ENCODE peak calls at places on chromosomes 4 and X, in seven cellular contexts. B, H, N, V, K, Y and C are unnamed samples.
A peak's percentile ranks its signal among the peaks of the same experiment; 100 is the strongest.

GRCh38 chr4:154088741-154089140 is 299.9 kb upstream of the SFRP2 start:
- DNase-seq in B (no peak), H (no peak), N (no peak), V (no peak), K (no peak), Y (no peak), C (no peak)

GRCh38 chr4:111064342-111064993 is 441.6 kb upstream of the PITX2 start:
- DNase-seq in B (peak; percentile 0), H (no peak), N (peak; percentile 22), V (no peak), K (peak; percentile 41), Y (peak; percentile 57), C (no peak)

GRCh38 chr4:103019319-103020124 is at the start of gene SLC9B1:
- DNase-seq in B (peak; percentile 100), H (peak; percentile 97), N (peak; percentile 98), V (peak; percentile 77), K (peak; percentile 95), Y (peak; percentile 97), C (peak; percentile 98)

GRCh38 chr4:42719257-42719656 is 62.4 kb upstream of the ATP8A1 start:
- DNase-seq in B (no peak), H (no peak), N (no peak), V (no peak), K (no peak), Y (no peak), C (no peak)

GRCh38 chrX:65677954-65678469 is 10.6 kb downstream of the MSN start:
- DNase-seq in B (peak; percentile 93), H (no peak), N (no peak), V (no peak), K (peak; percentile 91), Y (peak; percentile 94), C (no peak)

GRCh38 chrX:53357799-53358530 is 64.5 kb downstream of the SMC1A start:
- DNase-seq in B (peak; percentile 76), H (no peak), N (peak; percentile 78), V (peak; percentile 36), K (no peak), Y (peak; percentile 48), C (no peak)

GRCh38 chrX:97330150-97330549 is 446.4 kb downstream of the RPA4 start:
- DNase-seq in B (no peak), H (no peak), N (no peak), V (no peak), K (no peak), Y (no peak), C (no peak)

GRCh38 chr4:169311643-169312365 is 41.0 kb upstream of the SH3RF1 start:
- DNase-seq in B (peak; percentile 81), H (peak; percentile 45), N (peak; percentile 94), V (peak; percentile 51), K (peak; percentile 53), Y (peak; percentile 59), C (peak; percentile 62)

GRCh38 chrX:114599305-114599704 is 15.4 kb downstream of the HTR2C start:
- DNase-seq in B (no peak), H (no peak), N (no peak), V (no peak), K (peak; percentile 20), Y (no peak), C (no peak)

GRCh38 chr4:107863850-107864371 is 39.2 kb downstream of the SGMS2 start:
- DNase-seq in B (peak; percentile 55), H (peak; percentile 74), N (no peak), V (no peak), K (peak; percentile 72), Y (peak; percentile 51), C (peak; percentile 47)

GRCh38 chr4:88753658-88754431 is 56.2 kb upstream of the NAP1L5 start:
- DNase-seq in B (no peak), H (no peak), N (no peak), V (no peak), K (no peak), Y (no peak), C (no peak)

DNA sequence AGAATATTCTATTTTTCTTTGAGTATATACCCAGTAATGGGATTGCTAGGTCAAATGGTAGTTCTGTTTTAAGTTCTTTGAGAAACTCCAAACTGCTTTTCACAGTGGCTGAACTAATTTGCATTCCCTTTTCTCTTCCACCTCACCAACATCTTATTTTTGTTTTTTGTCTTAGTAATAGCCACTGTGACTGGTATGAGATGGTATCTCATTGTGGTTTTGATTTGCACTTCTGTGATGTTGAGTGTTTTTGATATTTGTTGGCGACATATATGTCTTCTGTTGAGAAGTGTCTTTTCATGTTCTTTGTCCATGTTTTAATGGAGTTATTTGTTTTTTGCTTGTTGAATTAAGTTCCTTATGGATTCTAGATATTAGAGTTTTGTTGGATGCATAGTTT is 24.4 kb downstream of the AIMP1 start:
- DNase-seq in B (no peak), H (no peak), N (no peak), V (no peak), K (no peak), Y (no peak), C (no peak)
- H3K36me3 ChIP-seq in B (peaks cover 18% of the 10 kb centered on the region), H (no peaks in the 10 kb centered on the region), N (peaks cover 15% of the 10 kb centered on the region), V (peaks cover 59% of the 10 kb centered on the region), K (peaks cover 32% of the 10 kb centered on the region), Y (peaks cover 15% of the 10 kb centered on the region), C (no peaks in the 10 kb centered on the region)

GRCh38 chrX:17375631-17376380 is 806 bp downstream of the NHS start:
- DNase-seq in B (peak; percentile 43), H (no peak), N (peak; percentile 36), V (peak; percentile 64), K (peak; percentile 43), Y (peak; percentile 22), C (peak; percentile 53)

GRCh38 chrX:17377047-17377692 is 2.2 kb downstream of the NHS start:
- DNase-seq in B (peak; percentile 38), H (peak; percentile 38), N (peak; percentile 60), V (peak; percentile 46), K (no peak), Y (peak; percentile 61), C (peak; percentile 58)

GRCh38 chrX:17375361-17375630 is 296 bp downstream of the NHS start:
- DNase-seq in B (no peak), H (peak; percentile 19), N (no peak), V (no peak), K (no peak), Y (no peak), C (no peak)

GRCh38 chrX:17377795-17378194 is 2.8 kb downstream of the NHS start:
- DNase-seq in B (no peak), H (no peak), N (no peak), V (no peak), K (no peak), Y (no peak), C (no peak)

GRCh38 chrX:17376381-17377046 is 1.5 kb downstream of the NHS start:
- DNase-seq in B (no peak), H (peak; percentile 24), N (peak; percentile 15), V (no peak), K (peak; percentile 34), Y (no peak), C (peak; percentile 29)
- H3K4me3 ChIP-seq in B (peak overlapping the region; percentile 35), H (peak overlapping the region; percentile 39), N (peak overlapping the region; percentile 65), V (peak overlapping the region; percentile 59), K (peak overlapping the region; percentile 91), Y (peak overlapping the region; percentile 98), C (no peak overlapping the region)

DNA sequence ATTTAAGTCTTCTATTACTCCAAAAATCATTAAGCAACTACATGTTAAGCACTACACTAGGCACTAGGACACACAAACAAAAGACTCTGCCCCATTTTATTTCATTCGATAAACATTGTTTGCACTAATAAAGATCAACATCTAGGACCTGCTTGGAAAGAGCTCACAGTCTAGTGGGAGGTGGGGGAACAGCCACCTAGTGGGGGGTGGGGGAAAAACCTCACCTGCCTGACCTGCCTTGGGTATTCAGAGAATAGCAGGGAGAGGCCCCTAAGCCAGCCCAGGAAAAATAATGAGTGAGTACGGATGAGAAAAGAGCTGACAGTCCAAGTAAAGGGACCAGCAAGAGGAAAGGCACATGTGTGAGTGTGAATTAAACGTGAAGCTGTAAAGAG is 52.2 kb downstream of the PRDM5 start:
- DNase-seq in B (no peak), H (peak; percentile 35), N (peak; percentile 69), V (peak; percentile 3), K (peak; percentile 3), Y (no peak), C (peak; percentile 38)
- TF ChIP-seq CTCF in B (no peak), H (no peak), N (peak; percentile 56), V (no peak), K (peak; percentile 36), Y (no peak), C (no peak)

DNA sequence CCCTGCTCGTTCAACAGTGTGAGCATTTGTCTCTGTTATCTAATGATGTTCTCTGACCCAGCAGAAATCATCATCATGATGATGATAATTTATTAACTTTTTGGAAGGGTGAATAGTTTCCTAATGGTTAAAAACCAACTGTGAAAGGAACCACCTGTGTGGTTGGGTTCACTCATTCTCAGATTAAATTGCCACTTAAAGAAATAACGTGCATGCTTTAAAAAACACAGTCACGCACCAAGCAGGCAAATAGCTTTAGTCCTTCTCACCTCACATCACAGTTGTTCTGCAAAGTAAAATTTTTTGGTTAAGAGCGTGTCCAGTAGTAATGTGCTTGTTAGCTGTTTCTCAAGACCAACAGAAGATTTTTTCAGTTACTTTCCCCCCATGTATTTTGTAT is 19.8 kb upstream of the CLDN34 start:
- DNase-seq in B (no peak), H (no peak), N (no peak), V (no peak), K (no peak), Y (no peak), C (no peak)
- H3K36me3 ChIP-seq in B (peaks cover 22% of the 10 kb centered on the region), H (no peaks in the 10 kb centered on the region), N (no peaks in the 10 kb centered on the region), V (no peaks in the 10 kb centered on the region), K (no peaks in the 10 kb centered on the region), Y (peaks cover 2% of the 10 kb centered on the region), C (no peaks in the 10 kb centered on the region)